ENCODE peak calls at places on chromosomes 2 and 18, in ten cellular contexts. P, N, D, U, K, W, S, X, Q and J are unnamed samples.
A peak's percentile ranks its signal among the peaks of the same experiment; 100 is the strongest.

GRCh38 chr2:236177967-236178909 is 10.1 kb upstream of the GBX2 start:
- DNase-seq in P (no peak), N (no peak), D (peak; percentile 90), U (no peak), K (peak; percentile 62), W (no peak), S (peak; percentile 76), X (peak; percentile 90), Q (peak; percentile 86), J (peak; percentile 17)

GRCh38 chr18:55897101-55897500 is 309.1 kb upstream of the TCF4 start:
- DNase-seq in P (no peak), N (no peak), D (no peak), U (no peak), K (no peak), W (no peak), S (no peak), X (no peak), Q (no peak), J (no peak)

GRCh38 chr2:235958631-235959395 is 209.4 kb downstream of the GBX2 start:
- DNase-seq in P (no peak), N (no peak), D (no peak), U (no peak), K (no peak), W (no peak), S (no peak), X (no peak), Q (no peak), J (no peak)

GRCh38 chr2:3535794-3536681 is 16.7 kb upstream of the ADI1 start:
- DNase-seq in P (no peak), N (no peak), D (peak; percentile 58), U (no peak), K (peak; percentile 81), W (peak; percentile 48), S (peak; percentile 91), X (peak; percentile 78), Q (peak; percentile 56), J (peak; percentile 91)

GRCh38 chr18:73520229-73520628 is 627.4 kb downstream of the FBXO15 start:
- DNase-seq in P (no peak), N (no peak), D (no peak), U (no peak), K (no peak), W (no peak), S (no peak), X (no peak), Q (no peak), J (peak; percentile 63)

GRCh38 chr2:121080013-121080772 is 204.8 kb downstream of the TFCP2L1 start:
- DNase-seq in P (no peak), N (no peak), D (peak; percentile 72), U (peak; percentile 25), K (no peak), W (peak; percentile 41), S (peak; percentile 60), X (peak; percentile 70), Q (peak; percentile 67), J (peak; percentile 66)

GRCh38 chr18:11309172-11309571 is 159.8 kb upstream of the PIEZO2 start:
- DNase-seq in P (no peak), N (no peak), D (no peak), U (no peak), K (no peak), W (peak; percentile 72), S (peak; percentile 46), X (no peak), Q (peak; percentile 3), J (peak; percentile 68)

GRCh38 chr2:135667045-135667444 is 74.6 kb upstream of the UBXN4 start:
- DNase-seq in P (no peak), N (no peak), D (no peak), U (no peak), K (no peak), W (no peak), S (no peak), X (no peak), Q (peak; percentile 30), J (peak; percentile 5)

GRCh38 chr2:145012806-145013205 is 492.9 kb upstream of the ZEB2 start:
- DNase-seq in P (no peak), N (no peak), D (no peak), U (no peak), K (no peak), W (no peak), S (no peak), X (no peak), Q (no peak), J (no peak)

GRCh38 chr18:46324556-46324955 is 220.4 kb downstream of the HAUS1 start:
- DNase-seq in P (no peak), N (no peak), D (peak; percentile 24), U (no peak), K (no peak), W (peak; percentile 21), S (peak; percentile 52), X (peak; percentile 75), Q (peak; percentile 33), J (peak; percentile 65)

GRCh38 chr18:58213931-58214431 is 170.0 kb downstream of the NEDD4L start:
- DNase-seq in P (no peak), N (no peak), D (no peak), U (no peak), K (no peak), W (no peak), S (peak; percentile 64), X (peak; percentile 50), Q (no peak), J (peak; percentile 39)

GRCh38 chr2:176514805-176515500 is 245.7 kb downstream of the MTX2 start:
- DNase-seq in P (no peak), N (no peak), D (no peak), U (no peak), K (no peak), W (no peak), S (peak; percentile 28), X (no peak), Q (no peak), J (no peak)

GRCh38 chr2:164485541-164485940 is 135.7 kb downstream of the GRB14 start:
- DNase-seq in P (no peak), N (no peak), D (peak; percentile 2), U (no peak), K (no peak), W (no peak), S (peak; percentile 13), X (no peak), Q (no peak), J (peak; percentile 31)

GRCh38 chr18:79509536-79509930 is 113.8 kb downstream of the NFATC1 start:
- DNase-seq in P (peak; percentile 21), N (no peak), D (no peak), U (no peak), K (no peak), W (no peak), S (no peak), X (no peak), Q (no peak), J (no peak)

GRCh38 chr18:21313576-21313975 is 71.5 kb downstream of the GREB1L start:
- DNase-seq in P (no peak), N (no peak), D (no peak), U (no peak), K (no peak), W (no peak), S (no peak), X (no peak), Q (no peak), J (no peak)

GRCh38 chr18:36366994-36367839 is 69.7 kb downstream of the FHOD3 start:
- DNase-seq in P (no peak), N (no peak), D (no peak), U (no peak), K (peak; percentile 67), W (peak; percentile 93), S (no peak), X (no peak), Q (no peak), J (peak; percentile 58)

GRCh38 chr2:10631405-10631804 is 58.4 kb downstream of the NOL10 start:
- DNase-seq in P (no peak), N (no peak), D (no peak), U (no peak), K (no peak), W (no peak), S (no peak), X (no peak), Q (no peak), J (no peak)

GRCh38 chr2:112093216-112093615 is 38.1 kb downstream of the TMEM87B start:
- DNase-seq in P (no peak), N (no peak), D (no peak), U (no peak), K (no peak), W (no peak), S (no peak), X (no peak), Q (no peak), J (no peak)

GRCh38 chr2:172996387-172996961 is 79.2 kb upstream of the MAP3K20 start:
- DNase-seq in P (no peak), N (no peak), D (no peak), U (no peak), K (no peak), W (no peak), S (peak; percentile 40), X (no peak), Q (no peak), J (no peak)

GRCh38 chr18:63378919-63379638 is 12.1 kb upstream of the KDSR start:
- DNase-seq in P (no peak), N (no peak), D (no peak), U (no peak), K (no peak), W (peak; percentile 24), S (no peak), X (no peak), Q (no peak), J (no peak)

GRCh38 chr2:112958428-112959108 is 19.2 kb upstream of the IL36G start:
- DNase-seq in P (no peak), N (no peak), D (peak; percentile 58), U (peak; percentile 33), K (no peak), W (peak; percentile 68), S (peak; percentile 65), X (peak; percentile 58), Q (peak; percentile 83), J (peak; percentile 77)

GRCh38 chr2:173150087-173150486 is 74.4 kb downstream of the MAP3K20 start:
- DNase-seq in P (no peak), N (no peak), D (no peak), U (no peak), K (no peak), W (no peak), S (peak; percentile 65), X (no peak), Q (no peak), J (no peak)

GRCh38 chr2:65275141-65275540 is 47.5 kb downstream of the ACTR2 start:
- DNase-seq in P (no peak), N (no peak), D (no peak), U (no peak), K (no peak), W (no peak), S (no peak), X (no peak), Q (no peak), J (no peak)

GRCh38 chr2:64632855-64633819 is 20.6 kb downstream of the SERTAD2 start:
- DNase-seq in P (no peak), N (no peak), D (no peak), U (peak; percentile 1), K (no peak), W (no peak), S (no peak), X (no peak), Q (no peak), J (no peak)

GRCh38 chr2:1990724-1991123 is 246.4 kb upstream of the PXDN start:
- DNase-seq in P (peak; percentile 93), N (no peak), D (no peak), U (no peak), K (peak; percentile 49), W (no peak), S (peak; percentile 60), X (peak; percentile 20), Q (peak; percentile 58), J (no peak)